ENCODE peak calls at places on chromosomes 11 and 22, in nine cellular contexts. I is pancreas; C is NAMALWA; Q is T-helper 1 cell; T is tibial nerve; S is NCI-H1436 treated with DMSO at 0.1 percent for 48 hours; Z is HL-60; D is activated CD8-positive, alpha-beta T cell treated with anti-CD3 and anti-CD28 coated beads for 36 hours; X is T follicular helper cell. J is an unnamed sample.

GRCh38 chr22:17860220-17860965 is 86.1 kb upstream of the BID start:
- DNase-seq in I (no peak), C (no peak), Q (no peak), T (no peak), S (no peak), Z (no peak), D (no peak), X (no peak), J (no peak)

GRCh38 chr22:26610072-26610958 is 7.5 kb downstream of the CRYBB1 start:
- DNase-seq in I (no peak), C (peak; percentile 80), Q (no peak), T (no peak), S (no peak), Z (no peak), D (peak; percentile 75), X (no peak), J (no peak)

GRCh38 chr11:115885446-115885978 is 381.3 kb upstream of the CADM1 start:
- DNase-seq in I (no peak), C (no peak), Q (no peak), T (no peak), S (no peak), Z (no peak), D (no peak), X (no peak), J (no peak)

GRCh38 chr11:16772141-16772512 is 33.7 kb downstream of the C11orf58 start:
- DNase-seq in I (no peak), C (no peak), Q (no peak), T (no peak), S (no peak), Z (no peak), D (no peak), X (no peak), J (no peak)

GRCh38 chr11:123742334-123742733 is 874 bp upstream of the ZNF202 start:
- DNase-seq in I (no peak), C (no peak), Q (no peak), T (no peak), S (no peak), Z (no peak), D (no peak), X (no peak), J (no peak)

GRCh38 chr11:46315783-46316563 is 31.3 kb upstream of the DGKZ start:
- DNase-seq in I (peak; percentile 80), C (no peak), Q (no peak), T (no peak), S (no peak), Z (no peak), D (no peak), X (no peak), J (no peak)

GRCh38 chr11:62306227-62306626 is 7.4 kb upstream of the SCGB1D4 start:
- DNase-seq in I (no peak), C (no peak), Q (no peak), T (no peak), S (no peak), Z (no peak), D (no peak), X (no peak), J (no peak)

GRCh38 chr11:118334746-118335145 is 7.8 kb downstream of the CD3D start:
- DNase-seq in I (no peak), C (no peak), Q (no peak), T (no peak), S (no peak), Z (no peak), D (no peak), X (no peak), J (no peak)

GRCh38 chr11:35290876-35291275 is 128.5 kb downstream of the SLC1A2 start:
- DNase-seq in I (no peak), C (no peak), Q (no peak), T (no peak), S (no peak), Z (peak; percentile 9), D (no peak), X (no peak), J (no peak)

GRCh38 chr11:86551286-86551685 is 121.1 kb downstream of the ME3 start:
- DNase-seq in I (no peak), C (no peak), Q (no peak), T (no peak), S (no peak), Z (no peak), D (no peak), X (no peak), J (no peak)

GRCh38 chr11:6263664-6264063 is 4.0 kb downstream of the CCKBR start:
- DNase-seq in I (no peak), C (no peak), Q (no peak), T (no peak), S (no peak), Z (no peak), D (no peak), X (no peak), J (no peak)

GRCh38 chr11:128725630-128726461 is 32.0 kb downstream of the FLI1 start:
- DNase-seq in I (no peak), C (peak; percentile 93), Q (no peak), T (no peak), S (no peak), Z (peak; percentile 93), D (peak; percentile 74), X (peak; percentile 39), J (no peak)